ENCODE peak calls at places on chromosomes 6 and 20, in eight cellular contexts. V is testis, M is suprapubic skin, G is prostate gland, U is tibial nerve, R is heart left ventricle, X is uterus, P is right lobe of liver. T is an unnamed sample.

GRCh38 chr20:9363673-9364072 is 150.7 kb upstream of the LAMP5 start:
- DNase-seq in V (no peak), M (no peak), G (no peak), U (no peak), R (no peak), X (no peak), P (no peak), T (no peak)

GRCh38 chr6:116447496-116448011 is 13.6 kb upstream of the CALHM6 start:
- DNase-seq in V (no peak), M (no peak), G (no peak), U (no peak), R (no peak), X (no peak), P (no peak), T (peak; percentile 17)

GRCh38 chr6:75874224-75874623 is 125.2 kb downstream of the MYO6 start:
- DNase-seq in V (no peak), M (no peak), G (no peak), U (no peak), R (no peak), X (no peak), P (no peak), T (no peak)

GRCh38 chr20:44065401-44066340 is 121.3 kb downstream of the JPH2 start:
- DNase-seq in V (no peak), M (no peak), G (no peak), U (no peak), R (no peak), X (no peak), P (peak; percentile 46), T (no peak)

GRCh38 chr6:3209114-3210023 is 18.1 kb downstream of the TUBB2B start:
- DNase-seq in V (no peak), M (no peak), G (no peak), U (no peak), R (peak; percentile 47), X (peak; percentile 61), P (no peak), T (peak; percentile 79)

GRCh38 chr6:14612016-14612415 is 494.4 kb downstream of the CD83 start:
- DNase-seq in V (no peak), M (no peak), G (no peak), U (no peak), R (no peak), X (no peak), P (no peak), T (peak; percentile 18)

GRCh38 chr6:52574709-52575489 is 2.0 kb downstream of the TRAM2 start:
- DNase-seq in V (peak; percentile 81), M (no peak), G (no peak), U (peak; percentile 45), R (peak; percentile 65), X (peak; percentile 36), P (no peak), T (no peak)

GRCh38 chr6:15434263-15434662 is 188.4 kb downstream of the JARID2 start:
- DNase-seq in V (no peak), M (no peak), G (no peak), U (no peak), R (no peak), X (no peak), P (no peak), T (no peak)

GRCh38 chr6:131937703-131938631 is 13.2 kb downstream of the CCN2 start:
- DNase-seq in V (no peak), M (no peak), G (no peak), U (no peak), R (peak; percentile 35), X (peak; percentile 21), P (no peak), T (no peak)

DNA sequence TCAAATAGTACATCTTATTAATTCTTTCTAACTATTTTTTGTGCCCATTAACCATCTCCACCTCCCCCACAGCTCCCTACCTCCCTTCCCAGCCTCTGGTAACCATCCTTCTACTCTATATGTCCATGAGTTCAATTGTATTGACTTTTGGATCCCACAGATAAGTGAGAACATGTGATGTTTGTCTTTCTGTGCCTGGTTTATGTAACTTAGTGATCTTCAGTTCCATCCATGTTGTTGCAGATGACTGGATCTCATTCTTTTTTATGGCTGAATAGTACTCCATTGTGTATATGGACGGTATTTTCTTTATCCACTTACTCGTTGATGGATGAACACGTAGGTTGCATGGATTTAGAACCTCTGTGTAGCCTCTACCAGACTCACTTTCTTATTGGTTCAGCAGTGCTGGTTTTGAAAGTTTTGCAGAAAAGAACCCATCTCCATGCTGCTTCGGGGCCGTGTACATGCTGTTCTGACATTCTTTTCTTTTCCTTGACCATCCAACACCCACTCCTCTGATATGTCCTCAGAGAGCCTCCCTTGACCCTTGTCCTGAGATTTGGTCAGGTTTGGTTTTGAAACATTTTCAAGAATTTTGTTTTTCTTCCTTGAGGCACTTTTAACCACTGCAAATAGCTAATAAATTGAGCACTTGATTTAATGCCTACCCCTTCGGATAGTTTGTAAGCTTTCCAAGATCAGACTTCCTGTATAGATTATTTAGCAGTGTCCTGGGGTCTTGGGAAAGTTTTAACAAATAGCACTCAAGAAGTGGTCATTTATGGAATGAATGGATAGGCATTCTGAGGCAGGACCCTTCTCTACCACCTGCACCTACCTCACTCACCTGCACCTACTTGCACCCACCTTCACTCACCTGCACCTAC is 231.2 kb upstream of the ZFP64 start:
- DNase-seq in V (no peak), M (no peak), G (no peak), U (no peak), R (no peak), X (no peak), P (no peak), T (no peak)
- TF ChIP-seq POLR2A in V (no peak), M (no peak), G (no peak), U (no peak), R (no peak), X (no peak), P (no peak), T (no peak)

DNA sequence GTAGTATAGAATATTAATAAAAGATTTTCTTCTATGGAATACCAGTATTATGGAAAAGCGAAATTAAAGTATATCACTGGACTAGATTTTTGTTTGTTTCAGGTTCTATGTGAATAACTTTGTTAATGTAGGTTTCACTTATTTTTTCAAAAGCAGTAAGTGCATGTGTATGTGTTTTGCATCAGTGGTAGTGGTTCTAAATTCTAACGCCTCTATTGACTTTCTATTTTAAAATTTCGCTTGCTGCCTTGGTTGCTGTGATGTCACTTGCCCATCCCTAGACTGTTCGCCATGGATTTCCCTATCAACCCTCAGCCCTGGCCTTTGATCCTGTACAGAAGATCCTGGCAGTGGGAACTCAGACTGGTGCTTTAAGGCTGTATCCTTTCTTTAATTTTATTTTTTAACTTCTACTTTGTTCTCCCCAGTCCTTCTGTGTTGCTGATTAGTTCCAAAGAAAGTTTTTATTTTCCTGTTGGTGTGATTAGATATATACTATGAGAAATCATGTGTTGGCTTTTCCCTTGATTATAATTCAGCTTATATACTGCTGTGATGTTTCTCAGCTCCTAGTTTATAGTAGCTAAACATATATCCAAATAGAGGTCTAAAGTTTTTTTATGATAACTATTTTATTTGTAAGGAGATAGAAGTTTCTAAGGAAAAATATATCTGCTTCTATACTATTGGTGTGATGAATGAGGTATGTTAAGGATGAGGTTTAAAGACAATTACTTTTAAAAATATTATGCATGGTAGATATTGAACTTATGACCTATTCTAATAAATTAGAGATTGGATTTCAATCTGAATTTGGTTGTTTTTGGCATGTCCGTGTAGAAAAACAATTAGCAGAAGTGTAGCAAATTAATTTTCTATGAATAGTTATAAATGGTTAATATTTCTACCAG is 1.7 kb downstream of the STXBP5 start:
- DNase-seq in V (no peak), M (no peak), G (no peak), U (no peak), R (no peak), X (no peak), P (no peak), T (peak; percentile 17)
- TF ChIP-seq POLR2A in V (no peak), M (no peak), G (no peak), U (no peak), R (no peak), X (no peak), P (no peak), T (no peak)

GRCh38 chr6:22036699-22037098 is 260.1 kb downstream of the PRL start:
- DNase-seq in V (no peak), M (no peak), G (no peak), U (no peak), R (no peak), X (no peak), P (no peak), T (no peak)

GRCh38 chr6:22035690-22036089 is 261.1 kb downstream of the PRL start:
- DNase-seq in V (no peak), M (no peak), G (no peak), U (no peak), R (no peak), X (no peak), P (no peak), T (no peak)

GRCh38 chr6:22030730-22031619 is 265.9 kb downstream of the PRL start:
- DNase-seq in V (no peak), M (no peak), G (no peak), U (no peak), R (no peak), X (no peak), P (no peak), T (no peak)

GRCh38 chr6:22041797-22042489 is 254.9 kb downstream of the PRL start:
- DNase-seq in V (no peak), M (no peak), G (no peak), U (no peak), R (no peak), X (no peak), P (no peak), T (no peak)

DNA sequence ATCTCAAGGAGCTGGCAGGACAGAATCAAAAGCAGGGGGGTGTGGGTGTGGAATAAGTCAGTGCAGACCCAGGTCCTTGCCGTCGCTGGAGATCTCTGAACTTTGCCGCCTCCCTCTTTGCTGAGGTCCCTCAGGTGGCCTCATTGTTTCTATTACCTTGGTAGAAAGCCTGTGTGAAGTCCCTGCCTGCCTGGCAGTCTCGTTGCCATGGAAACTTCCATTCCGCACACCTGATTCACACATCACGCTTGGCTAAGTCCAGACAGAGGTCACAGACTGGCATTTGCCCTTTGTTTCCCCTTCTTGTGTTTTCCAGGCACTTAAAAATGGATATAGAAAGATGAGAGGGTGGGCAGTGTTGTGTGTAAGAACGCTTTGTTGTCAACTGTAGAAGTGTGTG is 260.6 kb downstream of the PRL start:
- DNase-seq in V (no peak), M (no peak), G (no peak), U (no peak), R (no peak), X (no peak), P (no peak), T (no peak)
- TF ChIP-seq POLR2A in V (no peak), M (no peak), G (no peak), U (no peak), R (no peak), X (no peak), P (no peak), T (no peak)

DNA sequence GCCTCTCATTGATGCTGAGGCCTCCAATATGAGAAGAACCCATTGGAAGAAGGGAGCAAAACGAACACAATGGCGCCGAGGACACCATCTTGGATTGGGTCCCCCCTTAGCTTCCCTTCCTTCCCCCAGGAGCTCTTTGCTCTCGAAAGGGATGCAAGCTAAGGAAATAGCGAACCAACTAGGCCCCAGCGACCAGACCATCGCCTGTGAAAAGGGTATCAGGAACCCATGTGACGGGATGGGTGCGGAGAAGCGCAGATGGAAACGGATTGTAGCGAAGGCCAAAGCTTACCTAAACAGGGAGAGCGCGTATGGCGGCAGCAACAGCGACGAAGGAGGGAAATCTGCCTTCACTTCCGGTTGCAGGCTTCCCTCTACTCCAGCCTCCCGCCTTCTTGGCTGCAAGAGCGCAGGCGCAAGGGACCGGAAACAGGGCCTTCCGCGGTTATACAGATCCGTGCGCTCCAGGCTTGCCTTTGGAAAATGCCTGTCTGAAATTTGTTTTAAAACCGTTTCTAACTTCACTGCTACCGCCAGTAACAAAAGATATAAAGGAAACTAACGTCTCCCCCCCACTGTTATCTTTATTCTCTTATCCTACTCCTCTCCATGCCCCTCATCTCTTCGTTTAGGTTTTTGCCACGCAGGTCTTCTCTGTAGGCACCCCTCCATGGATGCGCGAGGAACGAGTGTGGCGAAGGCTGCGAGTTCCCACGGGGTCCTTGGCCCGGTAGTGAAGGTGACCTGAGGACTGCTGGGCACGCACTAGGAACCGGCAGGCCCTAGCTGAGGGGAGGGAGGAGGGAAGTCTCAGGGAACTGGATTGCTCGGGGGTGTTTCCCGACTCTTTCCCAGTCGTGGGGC is at the start of gene DDX39B:
- DNase-seq in V (peak; percentile 97), M (peak; percentile 97), G (peak; percentile 96), U (peak; percentile 89), R (peak; percentile 97), X (peak; percentile 93), P (peak; percentile 97), T (peak; percentile 81)
- TF ChIP-seq POLR2A in V (peak; percentile 29), M (peak; percentile 89), G (peak; percentile 82), U (peak; percentile 89), R (peak; percentile 63), X (peak; percentile 69), P (peak; percentile 72), T (peak; percentile 80)

T was measured in H54.